ENCODE peak calls at places on chromosomes 3 and 15, in four cellular contexts. W is HepG2, H is K562, L is GM12878. I is an unnamed sample.

GRCh38 chr15:36005542-36005941 is 459.6 kb upstream of the DPH6 start:
- DNase-seq in W (no peak), H (no peak), L (no peak), I (no peak)

GRCh38 chr3:38354588-38355344 is 8.2 kb downstream of the XYLB start:
- DNase-seq in W (no peak), H (peak; percentile 34), L (no peak), I (no peak)

GRCh38 chr3:185866555-185866954 is 41.7 kb upstream of the IGF2BP2 start:
- DNase-seq in W (no peak), H (peak; percentile 19), L (no peak), I (no peak)

GRCh38 chr3:184774996-184775715 is 36.8 kb upstream of the VPS8 start:
- DNase-seq in W (no peak), H (no peak), L (no peak), I (no peak)

GRCh38 chr3:194439915-194440550 is 41.0 kb upstream of the GP5 start:
- DNase-seq in W (no peak), H (no peak), L (no peak), I (no peak)

GRCh38 chr3:185658504-185658912 is 72.4 kb downstream of the SENP2 start:
- DNase-seq in W (peak; percentile 14), H (no peak), L (no peak), I (no peak)

GRCh38 chr15:85443593-85444328 is 63.4 kb downstream of the AKAP13 start:
- DNase-seq in W (peak; percentile 96), H (no peak), L (peak; percentile 76), I (peak; percentile 48)

GRCh38 chr3:58681863-58682262 is 15.3 kb upstream of the FAM3D start:
- DNase-seq in W (no peak), H (no peak), L (no peak), I (no peak)

GRCh38 chr15:94509259-94509658 is 277.9 kb downstream of the MCTP2 start:
- DNase-seq in W (no peak), H (no peak), L (no peak), I (no peak)

GRCh38 chr15:42577514-42578031 is 2.2 kb downstream of the STARD9 start:
- DNase-seq in W (no peak), H (no peak), L (no peak), I (no peak)

GRCh38 chr3:143349455-143349854 is 229.9 kb downstream of the CHST2 start:
- DNase-seq in W (no peak), H (no peak), L (no peak), I (no peak)

GRCh38 chr15:67164811-67165652 is 89.4 kb downstream of the AAGAB start:
- DNase-seq in W (no peak), H (no peak), L (no peak), I (no peak)

GRCh38 chr15:70235347-70235746 is 137.6 kb upstream of the TLE3 start:
- DNase-seq in W (no peak), H (no peak), L (no peak), I (no peak)

GRCh38 chr3:12507871-12508281 is 23.6 kb downstream of the TSEN2 start:
- DNase-seq in W (no peak), H (no peak), L (no peak), I (no peak)

GRCh38 chr15:64926661-64927060 is 15.0 kb downstream of the ANKDD1A start:
- DNase-seq in W (no peak), H (no peak), L (no peak), I (no peak)

GRCh38 chr3:52805270-52806039 is 10.9 kb downstream of the ITIH3 start:
- DNase-seq in W (no peak), H (no peak), L (no peak), I (no peak)

GRCh38 chr3:72960812-72961518 is 35.6 kb upstream of the PPP4R2 start:
- DNase-seq in W (peak; percentile 86), H (peak; percentile 12), L (no peak), I (no peak)

GRCh38 chr3:22819209-22819608 is 383.9 kb upstream of the UBE2E2 start:
- DNase-seq in W (no peak), H (no peak), L (no peak), I (no peak)

DNA sequence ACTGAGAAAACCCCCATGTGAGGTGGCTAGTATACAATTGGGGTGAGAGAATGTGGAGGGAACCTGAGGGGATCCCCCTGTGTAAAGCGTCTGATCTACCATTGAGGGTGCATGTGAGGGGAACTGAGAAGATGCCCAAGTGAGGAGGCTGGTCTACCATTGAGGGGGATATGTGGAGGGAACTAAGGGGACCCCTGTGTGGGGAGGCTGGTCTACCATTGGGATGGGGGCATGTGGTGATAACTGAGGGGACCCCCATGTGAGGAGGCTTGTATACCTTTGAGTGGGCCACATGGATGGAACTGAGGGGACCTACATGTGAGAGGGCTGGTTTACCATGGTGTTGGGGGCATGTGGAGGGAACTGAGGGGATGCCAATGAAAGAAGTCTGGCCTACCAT is 160.8 kb downstream of the FBLN2 start:
- DNase-seq in W (no peak), H (no peak), L (no peak), I (no peak)
- TF ChIP-seq TARDBP in W (no peak), H (no peak), L (no peak), I (no peak)

DNA sequence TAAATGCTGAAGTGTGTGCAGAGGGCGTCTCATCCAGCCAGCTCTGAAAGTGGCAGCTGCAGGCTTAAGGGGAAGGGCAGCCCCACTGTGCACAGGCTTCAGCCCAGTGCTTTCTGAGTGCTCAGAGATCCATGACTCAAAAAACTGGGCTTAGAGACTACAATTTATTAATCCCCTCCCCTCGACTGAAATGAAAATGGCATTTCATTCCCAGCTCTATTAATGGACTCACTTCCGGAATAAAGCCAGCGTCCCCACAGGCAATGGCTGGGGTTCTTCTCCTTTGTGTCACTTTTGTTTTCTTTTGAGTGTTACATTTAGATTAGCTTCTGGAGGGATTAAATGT is 55.5 kb upstream of the PLXNA1 start:
- DNase-seq in W (no peak), H (no peak), L (no peak), I (no peak)
- TF ChIP-seq SP1 in W (no peak), H (no peak), L (no peak), I (no peak)

GRCh38 chr3:20380310-20380709 is 194.3 kb upstream of the SGO1 start:
- DNase-seq in W (no peak), H (peak; percentile 31), L (no peak), I (no peak)

GRCh38 chr3:20375302-20375701 is 189.3 kb upstream of the SGO1 start:
- DNase-seq in W (no peak), H (no peak), L (no peak), I (no peak)
- TF ChIP-seq BHLHE40 in W (no peak), H (no peak), L (no peak), I (no peak)

DNA sequence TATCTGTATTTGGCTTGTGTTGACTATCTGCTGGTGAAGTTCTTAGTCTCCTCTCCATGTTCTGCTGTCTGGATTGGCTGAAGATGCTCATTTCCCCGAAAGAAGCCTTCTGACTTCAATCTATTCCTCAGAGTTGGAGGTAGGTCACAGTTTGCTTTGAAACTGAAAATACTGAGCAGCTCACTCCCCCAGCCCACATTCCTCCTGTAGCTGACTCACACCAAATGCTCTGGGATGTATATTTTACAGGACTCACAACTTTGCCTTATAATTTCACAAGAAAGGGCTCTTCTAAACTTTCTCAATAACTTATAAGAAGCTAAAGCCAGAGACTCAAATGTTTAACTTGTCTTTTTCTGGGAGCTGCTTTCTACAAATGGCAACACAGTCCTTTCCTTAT is 36.3 kb upstream of the SNX4 start:
- DNase-seq in W (no peak), H (no peak), L (no peak), I (no peak)
- TF ChIP-seq TARDBP in W (no peak), H (no peak), L (no peak), I (no peak)

GRCh38 chr3:128107809-128108208 is 15.8 kb downstream of the RUVBL1 start:
- DNase-seq in W (no peak), H (no peak), L (no peak), I (no peak)

GRCh38 chr3:128113817-128114794 is 9.5 kb downstream of the RUVBL1 start:
- DNase-seq in W (no peak), H (no peak), L (peak; percentile 19), I (no peak)

GRCh38 chr3:128112406-128112968 is 11.1 kb downstream of the RUVBL1 start:
- DNase-seq in W (no peak), H (no peak), L (peak; percentile 25), I (no peak)

DNA sequence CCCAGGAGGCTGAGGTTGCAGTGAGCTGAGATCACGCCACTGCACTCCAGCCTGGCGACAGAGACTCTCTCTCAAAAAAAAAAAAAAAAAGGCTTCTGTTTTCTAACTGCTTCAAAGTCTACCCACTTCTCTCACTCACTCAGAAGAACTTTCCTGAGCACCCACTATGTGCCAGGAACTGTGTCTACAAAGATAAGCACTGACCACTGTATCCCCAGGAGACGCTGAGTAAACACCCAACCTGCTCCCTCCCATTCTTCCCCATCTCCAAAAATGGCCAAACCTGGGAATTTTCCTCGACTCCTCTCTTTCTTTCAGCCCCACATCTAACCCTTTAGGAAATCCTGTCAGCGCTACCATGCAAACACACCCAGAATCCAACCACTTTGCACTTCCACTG is 12.5 kb downstream of the RUVBL1 start:
- DNase-seq in W (no peak), H (no peak), L (no peak), I (no peak)
- TF ChIP-seq SP1 in W (no peak), H (no peak), L (no peak), I (no peak)

GRCh38 chr3:42340466-42340865 is 69.9 kb downstream of the LYZL4 start:
- DNase-seq in W (no peak), H (no peak), L (no peak), I (no peak)

GRCh38 chr3:42347928-42348327 is 62.5 kb downstream of the LYZL4 start:
- DNase-seq in W (no peak), H (no peak), L (no peak), I (no peak)

GRCh38 chr3:42351221-42351620 is 59.2 kb downstream of the LYZL4 start:
- DNase-seq in W (no peak), H (no peak), L (no peak), I (no peak)

GRCh38 chr3:42349765-42350594 is 60.4 kb downstream of the LYZL4 start:
- DNase-seq in W (no peak), H (peak; percentile 47), L (no peak), I (no peak)

GRCh38 chr3:42345811-42346210 is 64.6 kb downstream of the LYZL4 start:
- DNase-seq in W (no peak), H (peak; percentile 10), L (no peak), I (no peak)
- TF ChIP-seq BHLHE40 in W (no peak), H (no peak), L (no peak), I (no peak)

GRCh38 chr3:129608087-129608935 is 1.8 kb upstream of the PLXND1 start:
- DNase-seq in W (no peak), H (peak; percentile 72), L (no peak), I (no peak)

GRCh38 chr3:129608936-129609590 is 2.6 kb upstream of the PLXND1 start:
- DNase-seq in W (no peak), H (no peak), L (no peak), I (no peak)

GRCh38 chr3:129610276-129610675 is 3.8 kb upstream of the PLXND1 start:
- DNase-seq in W (no peak), H (no peak), L (no peak), I (no peak)

GRCh38 chr3:129611446-129611800 is 4.9 kb upstream of the PLXND1 start:
- DNase-seq in W (no peak), H (no peak), L (no peak), I (no peak)

DNA sequence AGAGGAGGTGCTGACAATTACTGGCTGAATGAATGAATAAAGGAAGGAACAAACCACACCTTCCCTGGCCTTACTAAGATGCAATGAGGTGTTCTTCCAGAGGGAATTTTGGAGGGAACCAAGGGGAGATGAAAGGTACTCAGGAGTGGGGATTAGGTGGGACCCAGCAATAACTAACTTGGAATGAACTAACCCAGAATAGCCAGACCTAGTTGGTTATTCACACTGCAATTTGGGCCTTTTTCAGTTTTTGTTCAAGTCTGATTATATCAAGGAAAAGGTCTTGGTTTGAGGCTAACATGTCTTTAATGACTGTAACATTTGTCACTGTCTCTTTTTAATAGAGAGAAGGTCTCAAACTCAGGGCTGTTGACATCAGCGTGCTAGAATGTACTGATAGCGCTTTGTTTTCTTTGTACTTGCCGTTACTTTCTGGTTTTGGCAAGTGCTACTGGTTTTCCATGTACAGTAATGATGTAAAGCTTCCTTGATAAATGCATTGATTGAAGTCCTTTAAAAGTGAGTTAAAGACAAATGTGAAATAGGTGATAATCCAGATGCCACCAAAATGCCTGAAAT is 3.2 kb upstream of the PLXND1 start:
- DNase-seq in W (no peak), H (no peak), L (no peak), I (no peak)
- TF ChIP-seq TARDBP in W (no peak), H (no peak), L (no peak), I (no peak)